ENCODE peak calls at places on chromosome 3, in ten cellular contexts. F is transverse colon, W is AG04450, T is lung, A is fibroblast of lung, H is stomach, O is IMR-90, Z is esophagus squamous epithelium, E is endothelial cell of umbilical vein, R is sigmoid colon. S is an unnamed sample.

GRCh38 chr3:128210711-128211110 is 57.4 kb downstream of the EEFSEC start:
- DNase-seq in E (no peak), O (no peak), F (no peak), T (no peak), W (no peak), A (no peak), Z (no peak), R (no peak), H (no peak), S (no peak)

GRCh38 chr3:158668506-158668905 is 3.9 kb downstream of the LXN start:
- DNase-seq in Z (no peak), F (no peak), W (peak; percentile 3), A (peak; percentile 76), R (no peak), T (no peak), E (peak; percentile 67), H (no peak), O (peak; percentile 69), S (no peak)

GRCh38 chr3:126109860-126110235 is 25.9 kb upstream of the SLC41A3 start:
- DNase-seq in F (no peak), W (no peak), Z (no peak), R (peak; percentile 48), E (no peak), A (no peak), H (no peak), O (no peak), T (no peak), S (no peak)

GRCh38 chr3:13107661-13108060 is 34.4 kb upstream of the IQSEC1 start:
- DNase-seq in T (no peak), E (no peak), H (no peak), Z (no peak), F (no peak), R (peak; percentile 55), O (no peak), A (no peak), W (no peak), S (no peak)

GRCh38 chr3:17195856-17196604 is 311.3 kb downstream of the PLCL2 start:
- DNase-seq in F (no peak), E (no peak), R (no peak), T (no peak), O (peak; percentile 24), A (peak; percentile 59), H (no peak), W (no peak), Z (no peak), S (peak; percentile 50)

GRCh38 chr3:55617385-55617784 is 130.3 kb upstream of the WNT5A start:
- DNase-seq in W (no peak), H (no peak), Z (no peak), R (no peak), E (no peak), T (no peak), O (no peak), F (no peak), A (no peak), S (no peak)

GRCh38 chr3:183515968-183516851 is 39.3 kb downstream of the KLHL6 start:
- DNase-seq in F (peak; percentile 59), E (no peak), O (no peak), R (no peak), W (no peak), A (no peak), H (no peak), T (no peak), Z (no peak), S (peak; percentile 72)

GRCh38 chr3:39147711-39148115 is 5.7 kb downstream of the CSRNP1 start:
- DNase-seq in H (no peak), Z (no peak), O (peak; percentile 55), E (peak; percentile 84), T (no peak), F (peak; percentile 65), A (peak; percentile 42), R (no peak), W (no peak), S (no peak)

GRCh38 chr3:185399629-185400339 is 36.8 kb downstream of the MAP3K13 start:
- DNase-seq in A (no peak), R (no peak), Z (no peak), T (no peak), W (no peak), O (no peak), F (no peak), E (no peak), H (no peak), S (no peak)

GRCh38 chr3:192833177-192833890 is 84.3 kb downstream of the MB21D2 start:
- DNase-seq in E (peak; percentile 72), T (no peak), H (no peak), W (no peak), Z (no peak), F (no peak), O (peak; percentile 92), R (no peak), A (peak; percentile 93), S (no peak)

GRCh38 chr3:58557496-58557895 is 19.7 kb downstream of the FAM107A start:
- DNase-seq in H (no peak), F (no peak), E (no peak), T (no peak), Z (no peak), O (no peak), R (no peak), W (no peak), A (no peak), S (no peak)

GRCh38 chr3:57646723-57647122 is 46.2 kb downstream of the DENND6A start:
- DNase-seq in E (peak; percentile 34), F (no peak), A (peak; percentile 56), T (no peak), R (no peak), W (no peak), H (no peak), Z (no peak), O (peak; percentile 27), S (no peak)

GRCh38 chr3:39917060-39917773 is 107.8 kb downstream of the MYRIP start:
- DNase-seq in R (no peak), E (peak; percentile 69), T (no peak), A (no peak), H (no peak), F (no peak), O (no peak), Z (no peak), W (no peak), S (no peak)

GRCh38 chr3:26964836-26965235 is 342.3 kb downstream of the LRRC3B start:
- DNase-seq in H (no peak), A (no peak), F (no peak), O (no peak), Z (no peak), W (no peak), T (no peak), E (no peak), R (no peak), S (no peak)
- H3K4me3 ChIP-seq in H (no peak overlapping the region), A (no peak overlapping the region), F (no peak overlapping the region), O (no peak overlapping the region), Z (no peak overlapping the region), W (no peak overlapping the region), T (no peak overlapping the region), E (no peak overlapping the region), R (no peak overlapping the region), S (no peak overlapping the region)

DNA sequence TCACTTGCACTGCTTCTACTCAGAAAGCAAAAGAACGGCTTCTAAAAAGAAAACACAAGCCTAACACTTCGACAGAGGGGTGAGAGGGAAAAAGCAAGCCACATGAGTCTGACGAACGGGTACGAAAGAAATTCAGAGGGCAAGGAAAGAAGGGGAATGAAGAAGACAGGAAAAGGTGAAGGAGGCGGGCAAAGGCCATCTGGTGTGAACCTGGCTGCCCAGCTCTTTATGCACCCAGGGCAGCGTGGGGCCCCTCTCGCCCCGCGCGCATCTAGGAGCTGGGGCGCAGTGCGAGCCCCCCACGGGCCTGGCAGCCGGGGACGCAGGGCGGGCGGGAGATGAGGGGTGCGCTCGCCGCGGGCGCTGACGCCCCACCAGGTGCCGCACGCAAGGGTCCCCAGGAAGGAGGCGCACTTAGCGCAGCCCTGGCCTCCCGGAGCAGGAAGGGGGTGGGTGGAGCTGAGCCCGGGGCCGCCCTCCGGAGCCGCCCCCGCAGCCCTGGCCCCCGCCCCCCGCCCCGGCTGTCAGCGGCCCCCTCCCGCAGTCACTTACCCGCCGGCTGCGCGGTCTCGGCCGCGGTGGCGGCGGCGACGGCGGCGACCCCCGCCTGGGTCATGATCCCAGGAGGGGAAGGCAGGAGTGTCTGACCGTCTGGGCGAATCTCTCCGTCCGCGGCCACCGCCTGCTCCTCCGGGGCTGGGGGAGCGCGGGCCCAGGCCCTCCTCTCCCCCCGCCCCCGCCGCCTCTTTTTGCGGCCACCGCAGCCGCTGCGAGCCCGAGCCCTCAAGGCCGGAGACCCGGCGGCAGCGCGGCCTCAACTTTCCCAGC is at the start of gene USF3:
- DNase-seq in H (peak; percentile 79), Z (peak; percentile 24), F (peak; percentile 83), T (peak; percentile 83), E (peak; percentile 56), W (no peak), O (peak; percentile 44), A (peak; percentile 56), R (peak; percentile 88), S (peak; percentile 39)
- TF ChIP-seq CTCF in H (no peak), Z (no peak), F (no peak), T (no peak), E (no peak), W (no peak), O (no peak), A (no peak), R (no peak), S (no peak)

GRCh38 chr3:124781706-124782376 is 51.6 kb downstream of the UMPS start:
- DNase-seq in A (no peak), F (peak; percentile 40), O (no peak), R (no peak), W (no peak), Z (no peak), E (no peak), T (no peak), H (no peak), S (no peak)
- H3K4me3 ChIP-seq in A (no peak overlapping the region), F (no peak overlapping the region), O (no peak overlapping the region), R (no peak overlapping the region), W (no peak overlapping the region), Z (no peak overlapping the region), E (no peak overlapping the region), T (no peak overlapping the region), H (no peak overlapping the region), S (no peak overlapping the region)

GRCh38 chr3:49607796-49608195 is 53.5 kb downstream of the BSN start:
- DNase-seq in Z (no peak), F (no peak), A (no peak), O (no peak), R (peak; percentile 36), W (no peak), E (no peak), H (peak; percentile 16), T (no peak), S (no peak)
- TF ChIP-seq CTCF in Z (no peak), F (no peak), A (no peak), O (no peak), R (no peak), W (peak; percentile 46), E (peak; percentile 19), H (peak; percentile 12), T (no peak), S (peak; percentile 51)

S was measured in GM12864.